ENCODE peak calls at places on chromosomes 1 and 21, in eight cellular contexts. J is colonic mucosa, M is astrocyte of the spinal cord, H is left ventricle myocardium inferior, I is stomach, D is mucosa of descending colon, B is mesothelial cell of epicardium, O is brain microvascular endothelial cell. A is an unnamed sample.

GRCh38 chr1:27832762-27833161 is 2.2 kb downstream of the PPP1R8 start:
- DNase-seq in D (no peak), O (peak), B (no peak), M (peak), H (no peak), I (no peak), J (no peak), A (peak)

GRCh38 chr1:234670936-234671628 is 61.1 kb upstream of the IRF2BP2 start:
- DNase-seq in O (no peak), D (no peak), J (no peak), H (no peak), B (no peak), I (no peak), M (no peak), A (no peak)

GRCh38 chr1:242197907-242198306 is 199.0 kb upstream of the MAP1LC3C start:
- DNase-seq in B (no peak), H (no peak), I (no peak), M (no peak), J (no peak), O (no peak), D (no peak), A (no peak)

GRCh38 chr1:17739050-17739449 is 16.1 kb upstream of the ACTL8 start:
- DNase-seq in O (no peak), J (no peak), M (no peak), D (no peak), H (no peak), I (no peak), B (no peak), A (no peak)

GRCh38 chr1:240134596-240134995 is 42.9 kb downstream of the FMN2 start:
- DNase-seq in J (no peak), H (no peak), B (no peak), M (no peak), D (no peak), O (no peak), I (no peak), A (peak)

GRCh38 chr1:53141487-53142055 is 867 bp downstream of the SLC1A7 start:
- DNase-seq in O (no peak), H (no peak), M (no peak), J (no peak), D (no peak), B (no peak), I (no peak), A (no peak)

GRCh38 chr1:38918568-38918967 is 23.1 kb downstream of the RHBDL2 start:
- DNase-seq in I (no peak), B (no peak), J (no peak), D (no peak), H (no peak), M (no peak), O (no peak), A (no peak)

GRCh38 chr1:17010601-17011438 is 908 bp downstream of the ATP13A2 start:
- DNase-seq in J (peak), B (no peak), D (peak), H (peak), I (peak), M (no peak), O (no peak), A (peak)

GRCh38 chr1:26690576-26691031 is 5.2 kb upstream of the ARID1A start:
- DNase-seq in B (no peak), D (no peak), J (no peak), M (no peak), I (no peak), O (no peak), H (no peak), A (no peak)

GRCh38 chr1:235073331-235073967 is 55.2 kb downstream of the TOMM20 start:
- DNase-seq in O (no peak), B (no peak), H (peak), J (peak), I (peak), D (peak), M (no peak), A (no peak)

GRCh38 chr1:224042557-224043118 is 71.3 kb upstream of the FBXO28 start:
- DNase-seq in H (no peak), D (no peak), I (no peak), O (no peak), M (no peak), B (no peak), J (no peak), A (no peak)

GRCh38 chr1:94395231-94395630 is 23.0 kb upstream of the ABCD3 start:
- DNase-seq in M (no peak), J (no peak), B (no peak), O (no peak), H (no peak), D (no peak), I (no peak), A (no peak)

GRCh38 chr1:119859647-119860046 is 36.7 kb downstream of the ADAM30 start:
- DNase-seq in H (no peak), O (peak), D (no peak), M (peak), B (no peak), I (no peak), J (no peak), A (peak)

GRCh38 chr1:106700151-106700550 is 356.3 kb upstream of the PRMT6 start:
- DNase-seq in M (peak), H (no peak), I (no peak), B (no peak), J (no peak), O (no peak), D (no peak), A (peak)

GRCh38 chr1:233657466-233657865 is 43.6 kb downstream of the KCNK1 start:
- DNase-seq in H (no peak), I (no peak), J (no peak), B (no peak), M (no peak), D (no peak), O (no peak), A (no peak)

GRCh38 chr1:243508303-243508713 is 252.5 kb downstream of the SDCCAG8 start:
- DNase-seq in H (no peak), I (no peak), D (no peak), J (no peak), B (no peak), O (no peak), M (no peak), A (no peak)

GRCh38 chr1:205319081-205320018 is 2.2 kb downstream of the NUAK2 start:
- DNase-seq in M (peak), H (peak), I (peak), O (no peak), B (no peak), D (peak), J (peak), A (peak)

GRCh38 chr1:67559222-67559700 is 125.7 kb upstream of the GADD45A start:
- DNase-seq in J (no peak), M (peak), O (peak), H (peak), D (no peak), I (no peak), B (no peak), A (peak)

GRCh38 chr1:51070640-51071039 is 31.4 kb upstream of the C1orf185 start:
- DNase-seq in H (no peak), B (no peak), M (peak), J (no peak), O (no peak), D (no peak), I (no peak), A (peak)

GRCh38 chr1:58156801-58157200 is 389.7 kb downstream of the OMA1 start:
- DNase-seq in J (no peak), M (no peak), D (no peak), I (no peak), O (no peak), H (no peak), B (no peak), A (no peak)

GRCh38 chr1:238485062-238485905 is 594.6 kb upstream of the ZP4 start:
- DNase-seq in B (peak), D (peak), I (no peak), H (no peak), J (no peak), M (peak), O (peak), A (no peak)

GRCh38 chr1:93804412-93804811 is 74.6 kb downstream of the DNTTIP2 start:
- DNase-seq in I (no peak), H (no peak), D (no peak), M (peak), O (peak), J (no peak), B (no peak), A (peak)

GRCh38 chr1:11654571-11655262 is at the start of gene FBXO44:
- DNase-seq in H (peak), D (peak), M (no peak), I (peak), O (no peak), J (peak), B (no peak), A (no peak)

GRCh38 chr1:228464487-228464983 is 22.6 kb upstream of the RNF187 start:
- DNase-seq in H (peak), B (peak), J (peak), D (peak), M (peak), I (peak), O (peak), A (peak)

GRCh38 chr1:59077739-59078503 is 219.0 kb upstream of the FGGY start:
- DNase-seq in M (no peak), B (no peak), H (no peak), I (no peak), D (no peak), O (no peak), J (no peak), A (no peak)

GRCh38 chr21:37849703-37850102 is 66.6 kb downstream of the KCNJ6 start:
- DNase-seq in B (no peak), H (no peak), O (peak), I (no peak), J (no peak), M (peak), D (no peak), A (peak)

GRCh38 chr1:20078166-20078565 is 8.2 kb downstream of the PLA2G5 start:
- DNase-seq in O (no peak), D (no peak), J (no peak), B (no peak), I (no peak), H (no peak), M (no peak), A (no peak)

GRCh38 chr1:228397966-228398365 is 8.7 kb downstream of the TRIM11 start:
- DNase-seq in O (no peak), M (no peak), J (no peak), H (no peak), D (no peak), I (no peak), B (no peak), A (no peak)

GRCh38 chr1:243628476-243628907 is 221.6 kb downstream of the AKT3 start:
- DNase-seq in J (no peak), H (no peak), D (no peak), M (no peak), O (no peak), I (no peak), B (no peak), A (peak)

GRCh38 chr1:29318724-29319123 is 82.4 kb downstream of the PTPRU start:
- DNase-seq in B (no peak), J (no peak), I (no peak), M (no peak), D (no peak), O (no peak), H (no peak), A (no peak)

GRCh38 chr1:110634455-110635281 is 28.5 kb upstream of the KCNA2 start:
- DNase-seq in M (peak), H (peak), I (peak), D (peak), J (peak), O (no peak), B (no peak), A (peak)

GRCh38 chr1:195590649-195591048 is 1017.6 kb downstream of the KCNT2 start:
- DNase-seq in D (peak), I (no peak), J (no peak), O (peak), M (peak), H (no peak), B (no peak), A (peak)

GRCh38 chr1:195580988-195581387 is 1027.3 kb downstream of the KCNT2 start:
- DNase-seq in B (no peak), I (no peak), J (no peak), O (no peak), H (no peak), D (no peak), M (no peak), A (no peak)

GRCh38 chr1:195584870-195585624 is 1023.2 kb downstream of the KCNT2 start:
- DNase-seq in B (no peak), H (no peak), O (no peak), J (no peak), D (no peak), M (no peak), I (no peak), A (peak)
- TF ChIP-seq CTCF in B (no peak), H (no peak), O (no peak), J (no peak), D (no peak), M (no peak), I (no peak), A (no peak)

GRCh38 chr1:203528098-203528497 is 34.1 kb downstream of the OPTC start:
- DNase-seq in J (no peak), O (no peak), B (no peak), D (no peak), M (no peak), I (no peak), H (no peak), A (no peak)
- TF ChIP-seq CTCF in J (no peak), O (no peak), B (no peak), D (no peak), M (no peak), I (no peak), H (no peak), A (no peak)

DNA sequence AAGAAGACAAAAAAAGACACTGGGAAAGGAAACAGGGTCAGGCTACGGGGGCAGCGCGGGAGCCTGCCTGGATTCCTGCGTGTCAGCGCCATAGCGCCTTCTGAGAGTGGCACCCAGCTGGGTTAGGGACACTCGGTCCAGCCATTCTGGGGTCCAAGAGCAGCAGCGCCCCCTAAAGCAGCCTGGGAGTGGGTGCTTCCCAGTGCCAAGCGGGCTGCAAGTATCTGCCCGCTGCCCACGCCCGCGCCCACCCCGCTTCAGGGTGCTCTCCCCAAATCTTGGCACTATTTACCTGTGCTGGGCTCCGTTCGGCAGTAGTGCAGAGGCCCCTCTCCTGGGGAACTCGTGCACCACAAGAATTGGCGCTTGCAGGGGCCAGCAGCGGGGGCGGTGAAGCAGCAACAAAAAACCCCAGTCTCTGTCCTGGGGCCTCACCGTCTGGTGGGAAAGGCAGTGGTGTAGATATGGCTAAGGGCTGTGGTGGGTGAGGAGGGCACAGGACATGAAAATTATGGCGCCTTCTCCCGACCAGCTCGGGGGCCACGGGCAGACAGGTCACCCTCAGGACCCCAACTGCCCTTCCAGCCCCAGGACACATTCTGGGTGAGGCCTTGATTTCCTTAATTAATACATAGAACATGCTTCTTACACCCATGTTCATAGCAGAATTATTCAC is 24.1 kb upstream of the LBR start:
- DNase-seq in M (no peak), D (no peak), O (no peak), J (no peak), I (no peak), B (no peak), H (no peak), A (no peak)
- TF ChIP-seq CTCF in M (no peak), D (no peak), O (no peak), J (no peak), I (no peak), B (peak), H (no peak), A (no peak)

DNA sequence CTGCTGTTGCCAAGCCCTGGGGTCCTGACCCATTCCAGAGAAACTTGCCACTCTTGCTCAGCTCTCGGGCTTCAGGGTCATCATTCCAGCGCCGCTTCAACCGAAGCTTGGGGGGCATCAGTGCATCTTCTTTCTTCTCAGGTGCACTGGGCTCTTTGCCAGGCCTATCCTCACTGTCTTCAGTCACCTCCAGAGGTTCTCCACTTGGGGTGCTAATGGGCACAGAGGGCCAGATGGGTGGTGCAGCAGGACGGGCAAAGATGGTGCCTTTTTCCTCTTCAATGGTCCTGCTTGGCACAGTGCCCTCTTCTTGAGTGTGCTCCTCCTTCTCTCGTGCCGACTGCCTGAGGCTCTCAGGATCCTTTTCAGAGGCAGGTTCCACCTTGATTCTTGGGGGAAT is 13.3 kb downstream of the ETV3 start:
- DNase-seq in O (no peak), J (no peak), B (no peak), H (no peak), D (no peak), M (no peak), I (no peak), A (no peak)
- TF ChIP-seq CTCF in O (peak), J (no peak), B (no peak), H (no peak), D (no peak), M (no peak), I (no peak), A (no peak)

A was measured in foreskin fibroblast.